ENCODE peak calls at places on chromosomes 5 and 9, in eight cellular contexts. E is IMR-90, I is GM12878, P is neural progenitor cell, C is Karpas-422, D is neuronal stem cell, X is H1, J is mammary epithelial cell. R is an unnamed sample.

GRCh38 chr5:1325870-1326546 is 18.9 kb downstream of the CLPTM1L start:
- DNase-seq in D (no peak), I (no peak), X (no peak), C (no peak), P (no peak), J (no peak), E (no peak), R (peak; percentile 30)

GRCh38 chr5:168123853-168124528 is 167.5 kb upstream of the WWC1 start:
- DNase-seq in D (no peak), C (no peak), E (no peak), P (no peak), I (peak; percentile 39), J (peak; percentile 9), X (no peak), R (no peak)

GRCh38 chr5:134626369-134627014 is 6.1 kb downstream of the SAR1B start:
- DNase-seq in X (no peak), D (no peak), P (no peak), J (peak; percentile 28), C (no peak), I (no peak), E (peak; percentile 63), R (no peak)

GRCh38 chr9:20297646-20298084 is 324.6 kb downstream of the MLLT3 start:
- DNase-seq in E (peak; percentile 88), J (peak; percentile 62), X (no peak), P (no peak), I (no peak), D (no peak), C (no peak), R (no peak)

GRCh38 chr9:133160742-133161541 is 2.8 kb downstream of the GBGT1 start:
- DNase-seq in E (peak; percentile 61), P (peak; percentile 45), I (no peak), D (no peak), C (peak; percentile 79), J (peak; percentile 64), X (no peak), R (peak; percentile 70)

GRCh38 chr9:90835206-90835605 is 33.6 kb downstream of the SYK start:
- DNase-seq in I (no peak), J (no peak), X (no peak), P (no peak), E (no peak), C (no peak), D (no peak), R (no peak)

GRCh38 chr9:4689687-4690104 is 10.3 kb downstream of the CDC37L1 start:
- DNase-seq in E (peak; percentile 31), P (no peak), X (no peak), I (peak; percentile 51), D (no peak), C (no peak), J (peak; percentile 62), R (no peak)

GRCh38 chr5:6692906-6693305 is 20.3 kb upstream of the TENT4A start:
- DNase-seq in P (no peak), D (no peak), E (no peak), X (no peak), C (no peak), J (no peak), I (no peak), R (no peak)

DNA sequence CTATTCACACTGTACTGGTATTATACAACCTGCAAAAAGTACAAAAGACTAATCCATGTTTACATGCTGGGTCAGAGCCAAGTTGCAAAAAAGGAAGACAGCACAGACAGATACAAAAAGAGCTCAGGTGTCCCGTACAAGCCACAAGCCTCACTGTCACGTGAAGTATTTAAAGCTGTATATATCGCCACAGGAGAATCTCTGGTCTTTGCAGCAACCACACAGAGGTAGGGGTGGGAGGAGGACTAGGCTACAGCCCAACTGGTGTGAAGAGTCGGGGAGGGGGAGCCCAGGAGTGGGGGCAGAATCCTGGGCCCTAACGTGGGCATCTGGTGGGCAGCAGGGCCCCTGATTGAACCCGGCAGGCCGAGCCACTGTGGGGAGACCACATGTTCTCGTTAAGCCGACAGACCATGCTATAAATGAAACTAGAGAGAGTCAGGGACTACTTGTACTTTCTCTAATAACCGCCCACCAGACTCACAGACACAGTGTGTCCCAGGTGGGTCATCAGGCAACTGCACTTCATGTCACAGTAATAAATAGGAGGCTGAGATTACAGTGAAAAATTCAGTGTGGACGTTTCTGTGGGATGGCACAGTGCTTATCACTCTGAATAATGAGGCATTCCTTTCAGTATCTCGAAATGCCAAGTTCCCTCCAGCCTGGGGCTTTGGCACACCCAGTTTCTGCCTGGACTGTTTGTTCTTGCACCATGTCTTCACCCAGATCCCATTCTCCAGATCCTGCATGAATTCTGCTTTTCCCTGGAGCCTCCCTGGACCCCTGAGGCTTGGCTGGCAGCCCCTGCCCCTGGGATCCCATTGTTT is 79.3 kb upstream of the SH3PXD2B start:
- DNase-seq in P (no peak), I (no peak), X (no peak), D (no peak), J (peak; percentile 60), C (no peak), E (no peak), R (no peak)
- H3K9ac ChIP-seq in P (no peak overlapping the region), I (no peak overlapping the region), X (no peak overlapping the region), D (peak overlapping the region; percentile 66), J (no peak overlapping the region), C (no peak overlapping the region), E (no peak overlapping the region), R (no peak overlapping the region)

GRCh38 chr5:172835246-172836030 is 1.4 kb downstream of the ERGIC1 start:
- DNase-seq in J (no peak), I (no peak), E (no peak), P (no peak), C (no peak), X (no peak), D (no peak), R (no peak)
- H3K27ac ChIP-seq in J (peak overlapping the region; percentile 27), I (peak overlapping the region; percentile 95), E (peak overlapping the region; percentile 91), P (no peak overlapping the region), C (peak overlapping the region; percentile 13), X (peak overlapping the region; percentile 17), D (no peak overlapping the region), R (no peak overlapping the region)

GRCh38 chr9:137112564-137113384 is 1.8 kb downstream of the DPP7 start:
- DNase-seq in P (no peak), J (no peak), D (no peak), X (no peak), I (no peak), E (no peak), C (no peak), R (no peak)
- H3K9ac ChIP-seq in P (no peak overlapping the region), J (no peak overlapping the region), D (peak overlapping the region; percentile 60), X (no peak overlapping the region), I (no peak overlapping the region), E (no peak overlapping the region), C (peak overlapping the region; percentile 66), R (no peak overlapping the region)

DNA sequence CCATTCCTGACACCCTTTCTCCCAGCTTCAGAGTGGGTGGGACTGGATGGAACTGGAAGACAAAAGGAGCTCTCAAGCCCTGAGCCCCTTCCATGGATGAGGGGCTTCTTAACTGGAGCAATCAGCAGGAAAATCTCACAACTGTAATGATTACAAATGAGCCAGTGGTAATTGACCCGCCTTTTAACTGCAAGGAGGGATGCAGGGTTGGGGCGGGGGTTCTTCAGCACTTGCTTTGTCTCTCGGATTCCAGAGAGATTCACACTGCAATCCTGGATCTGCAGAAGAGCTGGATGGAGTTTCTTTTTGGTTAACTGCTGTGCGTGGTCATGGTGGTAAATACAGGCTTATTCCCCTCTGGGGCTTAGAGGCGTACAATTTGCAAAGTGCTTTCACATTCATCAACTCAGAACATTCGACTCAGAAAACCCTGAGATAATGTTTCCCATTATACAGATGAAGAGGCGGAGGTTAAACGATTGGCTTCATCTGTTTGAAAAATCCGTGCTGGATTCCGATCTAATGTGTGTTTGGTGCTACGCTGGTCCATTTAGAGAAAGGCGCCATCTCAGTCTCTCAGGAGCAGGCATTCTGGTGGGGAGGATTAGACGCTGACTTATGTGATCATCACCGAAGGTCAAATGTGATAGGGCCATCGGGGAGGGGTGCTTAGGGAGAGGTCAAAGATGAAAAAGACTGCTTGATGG is 160.2 kb upstream of the SHB start:
- DNase-seq in I (no peak), X (no peak), J (no peak), D (no peak), C (no peak), E (no peak), P (peak; percentile 75), R (peak; percentile 37)
- H3K27ac ChIP-seq in I (no peak overlapping the region), X (no peak overlapping the region), J (no peak overlapping the region), D (no peak overlapping the region), C (no peak overlapping the region), E (no peak overlapping the region), P (peak overlapping the region; percentile 53), R (no peak overlapping the region)

DNA sequence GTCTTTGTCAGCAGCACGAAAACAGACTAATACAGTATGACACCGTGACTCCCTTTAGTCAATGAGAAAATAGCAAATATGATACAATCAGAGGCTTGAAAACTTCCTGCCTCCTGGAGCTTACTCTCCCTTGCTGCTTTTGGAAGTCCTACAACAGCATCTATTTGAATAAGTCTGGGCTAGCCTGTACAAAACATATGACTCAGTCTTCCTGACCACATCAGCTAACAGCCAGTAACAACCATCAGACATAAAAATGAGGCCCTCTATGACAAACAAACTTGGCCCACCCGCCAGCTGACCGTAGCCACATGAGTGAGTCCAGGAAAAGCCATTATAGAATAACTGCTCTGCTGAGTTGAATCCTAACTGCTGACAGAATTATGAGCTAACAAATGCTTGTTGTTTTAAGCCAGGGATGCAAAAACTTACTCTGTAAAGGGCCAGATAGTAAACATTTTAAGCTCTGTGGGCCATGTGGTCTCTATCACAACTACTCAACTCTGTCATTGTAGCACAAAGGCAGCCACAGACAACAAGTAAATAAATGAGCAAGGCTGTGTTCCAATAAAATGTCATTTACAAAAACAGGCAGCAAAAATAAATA is 347.6 kb downstream of the PTPRD start:
- DNase-seq in P (no peak), D (no peak), E (peak; percentile 82), X (no peak), J (peak; percentile 75), I (no peak), C (no peak), R (no peak)
- H3K9ac ChIP-seq in P (no peak overlapping the region), D (no peak overlapping the region), E (no peak overlapping the region), X (no peak overlapping the region), J (no peak overlapping the region), I (no peak overlapping the region), C (no peak overlapping the region), R (no peak overlapping the region)

GRCh38 chr5:156871212-156871611 is 21.1 kb downstream of the PPP1R2B start:
- DNase-seq in J (no peak), D (no peak), I (no peak), P (no peak), X (no peak), C (no peak), E (no peak), R (no peak)
- H3K27ac ChIP-seq in J (no peak overlapping the region), D (no peak overlapping the region), I (no peak overlapping the region), P (no peak overlapping the region), X (no peak overlapping the region), C (no peak overlapping the region), E (no peak overlapping the region), R (no peak overlapping the region)

R was measured in mesendoderm.